ENCODE peak calls at places on chromosomes 13 and 19, in five cellular contexts. B is anterior cingulate cortex, F is MM.1S, I is HS-5, V is bronchial epithelial cell. M is an unnamed sample.

GRCh38 chr19:21677696-21678418 is 89.5 kb downstream of the ZNF100 start:
- DNase-seq in B (no peak), F (no peak), I (no peak), V (no peak), M (no peak)

GRCh38 chr19:815079-815774 is 6.5 kb downstream of the PLPPR3 start:
- DNase-seq in B (no peak), F (no peak), I (no peak), V (no peak), M (no peak)

GRCh38 chr13:42333613-42334328 is 61.8 kb downstream of the AKAP11 start:
- DNase-seq in B (no peak), F (peak), I (no peak), V (peak), M (no peak)

GRCh38 chr19:17966497-17967257 is at the start of gene KCNN1:
- DNase-seq in B (no peak), F (no peak), I (no peak), V (no peak), M (no peak)

GRCh38 chr13:24148414-24149305 is 11.9 kb upstream of the SPATA13 start:
- DNase-seq in B (no peak), F (no peak), I (peak), V (peak), M (no peak)

GRCh38 chr19:53982611-53983010 is 8.8 kb upstream of the CACNG6 start:
- DNase-seq in B (no peak), F (no peak), I (no peak), V (no peak), M (no peak)

GRCh38 chr19:13920940-13921744 is 15.1 kb downstream of the CC2D1A start:
- DNase-seq in B (no peak), F (peak), I (peak), V (peak), M (peak)

GRCh38 chr19:7294571-7295212 is 478 bp upstream of the INSR start:
- DNase-seq in B (peak), F (peak), I (no peak), V (no peak), M (no peak)

GRCh38 chr13:19658192-19658591 is 24.7 kb downstream of the MPHOSPH8 start:
- DNase-seq in B (no peak), F (no peak), I (no peak), V (no peak), M (no peak)

GRCh38 chr13:74132768-74133656 is 1.2 kb downstream of the KLF12 start:
- DNase-seq in B (no peak), F (no peak), I (no peak), V (peak), M (no peak)

GRCh38 chr19:1057185-1057857 is 9.6 kb upstream of the ARHGAP45 start:
- DNase-seq in B (no peak), F (peak), I (no peak), V (peak), M (no peak)

GRCh38 chr13:50531917-50532899 is 311.3 kb downstream of the DLEU7 start:
- DNase-seq in B (no peak), F (no peak), I (no peak), V (peak), M (no peak)

GRCh38 chr13:44068737-44069136 is 189.0 kb downstream of the LACC1 start:
- DNase-seq in B (no peak), F (no peak), I (peak), V (peak), M (no peak)

GRCh38 chr19:41700381-41701195 is 7.8 kb upstream of the CEACAM5 start:
- DNase-seq in B (no peak), F (no peak), I (no peak), V (no peak), M (no peak)

GRCh38 chr19:6720369-6721112 is at the start of gene C3:
- DNase-seq in B (no peak), F (no peak), I (no peak), V (peak), M (no peak)